ENCODE peak calls at places on chromosomes 16 and 17, in eight cellular contexts. Z is fibroblast of lung; S is CD8-positive, alpha-beta T cell; N is body of pancreas; L is A549; P is heart left ventricle; M is HL-60; U is cardiac fibroblast. I is an unnamed sample.

GRCh38 chr17:77444653-77445029 is 303.9 kb downstream of the SEC14L1 start:
- DNase-seq in Z (peak), U (peak), N (peak), P (peak), L (no peak), M (no peak), S (no peak), I (no peak)

GRCh38 chr16:90077757-90078593 is 844 bp upstream of the PRDM7 start:
- DNase-seq in S (peak), Z (peak), M (no peak), N (peak), L (peak), P (no peak), U (peak), I (no peak)

GRCh38 chr17:80214878-80215210 is 5.3 kb downstream of the SGSH start:
- DNase-seq in Z (no peak), U (no peak), N (no peak), M (no peak), P (no peak), L (no peak), S (no peak), I (no peak)

GRCh38 chr17:79382313-79382712 is 228.5 kb downstream of the RBFOX3 start:
- DNase-seq in N (no peak), Z (no peak), P (no peak), L (no peak), M (no peak), U (no peak), S (no peak), I (no peak)

GRCh38 chr16:30659507-30660423 is 1.5 kb downstream of the FBRS start:
- DNase-seq in M (peak), U (peak), S (peak), N (no peak), P (peak), Z (peak), L (no peak), I (no peak)

GRCh38 chr17:42521666-42522262 is 14.3 kb upstream of the NAGLU start:
- DNase-seq in U (no peak), P (no peak), L (no peak), N (no peak), Z (no peak), S (no peak), M (no peak), I (no peak)

GRCh38 chr16:81127051-81127450 is 30.9 kb upstream of the GCSH start:
- DNase-seq in U (peak), N (no peak), P (no peak), Z (peak), M (no peak), S (no peak), L (no peak), I (no peak)

GRCh38 chr17:78381601-78382168 is 3.2 kb downstream of the PGS1 start:
- DNase-seq in L (no peak), P (no peak), S (peak), M (peak), Z (peak), U (no peak), N (no peak), I (no peak)

GRCh38 chr17:43366809-43367587 is 31.8 kb upstream of the ARL4D start:
- DNase-seq in Z (peak), L (no peak), S (no peak), U (no peak), P (no peak), M (no peak), N (no peak), I (no peak)

GRCh38 chr17:21425321-21425720 is 49.2 kb downstream of the KCNJ12 start:
- DNase-seq in P (no peak), Z (no peak), S (no peak), L (no peak), N (no peak), M (no peak), U (no peak), I (no peak)

GRCh38 chr16:16033208-16033717 is 83.8 kb downstream of the ABCC1 start:
- DNase-seq in P (no peak), Z (no peak), L (no peak), S (peak), U (no peak), N (no peak), M (peak), I (no peak)

GRCh38 chr17:76458580-76459490 is 5.9 kb upstream of the UBE2O start:
- DNase-seq in S (no peak), M (peak), N (peak), P (peak), U (peak), L (peak), Z (peak), I (no peak)

GRCh38 chr16:52976539-52977167 is 76.0 kb downstream of the CHD9NB start:
- DNase-seq in Z (peak), L (peak), M (peak), U (peak), N (no peak), S (no peak), P (no peak), I (peak)

GRCh38 chr16:75120253-75120652 is 3.7 kb upstream of the LDHD start:
- DNase-seq in M (no peak), S (no peak), N (no peak), U (no peak), L (no peak), Z (no peak), P (no peak), I (no peak)

GRCh38 chr17:1762906-1763829 is 1.3 kb downstream of the SERPINF1 start:
- DNase-seq in L (peak), N (peak), U (peak), P (peak), S (no peak), M (no peak), Z (peak), I (no peak)
- H3K4me3 ChIP-seq in L (no peak), N (no peak), U (peak), P (peak), S (no peak), M (no peak), Z (peak), I (no peak)

GRCh38 chr16:2969545-2970521 is 685 bp downstream of the PAQR4 start:
- DNase-seq in S (peak), M (peak), U (peak), P (peak), Z (peak), L (peak), N (peak), I (no peak)
- TF ChIP-seq CTCF in S (no peak), M (peak), U (peak), P (peak), Z (peak), L (peak), N (peak), I (peak)

DNA sequence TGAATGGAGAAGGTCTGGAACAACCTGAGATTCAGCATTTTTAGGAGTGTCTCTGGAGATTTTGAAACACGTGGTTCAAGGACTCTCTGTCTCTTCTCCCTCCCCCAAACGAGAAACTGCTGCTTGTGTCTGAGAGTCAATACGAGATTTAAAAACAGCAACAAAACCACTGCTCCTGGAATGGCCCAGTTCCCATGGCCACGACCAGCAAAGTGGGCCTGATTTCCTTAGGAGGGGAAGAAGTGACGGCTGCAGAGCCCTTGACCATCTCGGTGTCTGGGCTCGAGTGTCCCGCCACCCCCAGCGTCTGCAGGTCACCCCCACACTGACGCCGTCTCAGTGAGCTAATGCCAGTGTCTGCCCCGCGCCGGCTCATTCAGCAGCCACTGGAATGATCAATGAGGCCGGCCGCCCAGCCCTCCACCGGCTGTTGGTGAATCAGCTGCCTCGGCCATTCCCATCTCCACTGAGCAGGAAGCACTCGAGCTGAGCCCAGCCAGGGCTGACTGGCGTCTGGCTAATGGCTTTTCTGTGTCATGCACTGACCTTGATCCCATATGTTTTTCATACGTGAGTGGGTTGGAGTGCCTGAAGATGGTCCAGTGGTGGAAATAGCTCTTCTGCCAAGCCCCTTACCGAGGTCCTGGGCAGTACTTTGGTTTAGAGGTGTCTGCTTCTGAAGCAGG is 151.8 kb downstream of the PITPNC1 start:
- DNase-seq in S (no peak), M (no peak), L (peak), U (peak), Z (peak), N (peak), P (peak), I (no peak)
- H3K4me3 ChIP-seq in S (no peak), M (no peak), L (no peak), U (peak), Z (peak), N (no peak), P (peak), I (no peak)

GRCh38 chr17:10875411-10875810 is 37.5 kb upstream of the PIRT start:
- DNase-seq in U (peak), N (no peak), M (no peak), Z (no peak), L (peak), P (no peak), S (no peak), I (peak)

GRCh38 chr17:10875984-10876555 is 38.2 kb upstream of the PIRT start:
- DNase-seq in S (no peak), N (peak), U (peak), P (no peak), Z (peak), M (peak), L (peak), I (peak)

GRCh38 chr17:10881959-10882358 is 44.1 kb upstream of the PIRT start:
- DNase-seq in N (no peak), Z (no peak), U (no peak), P (no peak), M (no peak), S (no peak), L (no peak), I (no peak)

GRCh38 chr17:10879110-10879509 is 41.2 kb upstream of the PIRT start:
- DNase-seq in P (no peak), Z (no peak), M (peak), N (peak), L (peak), U (peak), S (no peak), I (peak)
- TF ChIP-seq CTCF in P (peak), Z (no peak), M (no peak), N (no peak), L (peak), U (peak), S (no peak), I (peak)

GRCh38 chr17:7483238-7484066 is 714 bp upstream of the POLR2A start:
- DNase-seq in S (peak), P (peak), L (peak), M (peak), Z (peak), U (peak), N (peak), I (peak)

GRCh38 chr17:7490144-7490543 is 6.0 kb downstream of the POLR2A start:
- DNase-seq in S (no peak), M (no peak), U (no peak), Z (no peak), N (no peak), P (no peak), L (no peak), I (no peak)

GRCh38 chr17:7484964-7485377 is 805 bp downstream of the POLR2A start:
- DNase-seq in L (no peak), U (no peak), Z (no peak), S (no peak), M (no peak), N (no peak), P (no peak), I (no peak)

GRCh38 chr17:7484067-7484963 is at the start of gene POLR2A:
- DNase-seq in S (peak), U (peak), N (peak), Z (peak), M (peak), P (peak), L (peak), I (peak)

DNA sequence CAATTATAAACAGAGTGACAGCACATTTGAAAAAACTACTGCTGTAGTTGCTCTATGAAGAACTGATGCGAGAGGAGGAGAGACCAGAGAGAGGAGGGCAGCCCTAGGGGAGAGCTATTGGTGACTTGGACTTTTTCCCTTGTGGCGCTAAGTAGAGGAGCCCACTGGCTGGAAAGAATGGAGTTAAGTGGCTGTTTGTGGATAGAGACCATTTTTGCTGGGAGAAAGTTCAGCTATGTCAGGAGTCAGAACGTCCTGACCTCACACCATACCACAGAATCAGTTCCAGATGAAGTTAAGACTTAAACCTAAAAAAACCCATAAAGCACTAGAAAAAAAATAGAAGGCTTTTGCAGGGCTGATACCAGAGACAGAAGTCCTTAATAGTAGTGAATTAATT is 2.0 kb downstream of the POLR2A start:
- DNase-seq in N (no peak), U (no peak), M (no peak), Z (peak), P (no peak), L (no peak), S (no peak), I (no peak)
- H3K4me3 ChIP-seq in N (no peak), U (peak), M (peak), Z (peak), P (peak), L (peak), S (no peak), I (peak)

GRCh38 chr16:79769320-79770243 is 169.0 kb upstream of the MAF start:
- DNase-seq in S (no peak), Z (no peak), M (no peak), N (no peak), U (no peak), P (no peak), L (no peak), I (no peak)

GRCh38 chr16:79770244-79771064 is 169.9 kb upstream of the MAF start:
- DNase-seq in Z (peak), N (peak), M (peak), U (peak), L (peak), S (peak), P (peak), I (peak)

GRCh38 chr16:79768594-79768993 is 168.1 kb upstream of the MAF start:
- DNase-seq in S (no peak), M (no peak), Z (no peak), U (no peak), P (no peak), L (no peak), N (peak), I (no peak)

GRCh38 chr16:79764415-79765149 is 164.0 kb upstream of the MAF start:
- DNase-seq in S (no peak), P (no peak), N (no peak), U (no peak), M (no peak), L (no peak), Z (no peak), I (no peak)

DNA sequence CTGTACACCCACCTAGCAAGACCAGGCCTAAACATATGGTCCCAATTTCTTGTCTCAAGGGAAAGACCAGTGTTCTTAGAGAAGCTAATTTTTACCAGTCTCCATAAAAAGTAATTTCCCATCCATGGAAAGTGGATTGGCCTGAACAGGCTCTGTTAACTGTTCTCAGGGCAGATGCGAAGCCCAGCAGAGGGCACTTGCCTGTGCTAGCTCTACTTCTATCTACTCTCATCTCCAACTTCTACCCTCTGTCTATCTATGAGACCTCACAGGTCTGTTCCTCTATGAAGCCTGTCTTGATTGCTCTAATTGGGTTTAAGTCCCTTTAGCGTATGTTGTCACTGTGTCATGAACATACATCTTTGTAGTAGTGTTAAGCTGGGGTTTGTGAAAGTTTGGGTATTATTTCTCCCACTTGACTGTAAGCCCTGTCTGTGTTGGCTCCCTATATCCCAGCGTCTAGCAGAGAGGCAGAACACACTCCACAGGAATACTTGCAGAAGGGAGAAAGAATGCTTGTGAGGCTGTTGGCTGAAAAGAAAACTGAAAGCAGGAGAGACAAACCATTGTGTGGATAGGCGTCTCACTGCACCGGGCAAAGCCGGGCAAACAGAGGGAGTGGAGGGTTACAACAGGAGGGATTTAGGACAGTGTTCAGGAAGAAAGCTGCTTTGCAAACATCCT is 167.2 kb upstream of the MAF start:
- DNase-seq in L (peak), P (no peak), N (peak), U (peak), M (no peak), Z (peak), S (no peak), I (no peak)
- TF ChIP-seq CTCF in L (peak), P (peak), N (no peak), U (peak), M (no peak), Z (peak), S (no peak), I (peak)

DNA sequence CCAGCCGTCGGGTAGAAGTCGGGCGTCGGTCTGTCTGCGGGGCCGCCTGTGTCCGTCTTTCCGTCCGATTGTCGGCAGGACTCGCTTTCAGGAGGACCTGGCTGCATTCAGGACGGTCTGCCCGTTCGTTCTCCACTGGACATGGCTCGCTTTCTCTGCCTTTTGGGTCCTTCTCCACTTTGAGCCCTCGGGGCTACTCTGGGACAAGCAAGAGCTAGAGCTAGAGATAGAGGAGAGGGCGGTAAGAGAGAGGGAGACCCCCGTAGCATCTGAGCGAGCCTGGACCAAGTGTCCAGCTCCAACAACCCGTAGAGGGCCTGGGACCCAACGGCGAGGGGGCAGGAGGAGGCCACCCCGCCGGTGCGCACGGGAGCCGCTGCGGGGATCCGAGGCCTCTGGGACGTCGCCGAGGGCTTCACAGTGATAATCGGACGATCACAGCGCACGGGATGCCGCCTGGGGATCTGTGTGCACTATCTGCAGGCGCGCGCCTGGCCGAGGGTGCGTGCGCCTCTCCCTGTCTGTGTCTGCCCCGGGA is 4.5 kb downstream of the TBX4 start:
- DNase-seq in U (no peak), S (no peak), N (no peak), Z (no peak), M (no peak), L (no peak), P (no peak), I (no peak)
- H3K4me3 ChIP-seq in U (no peak), S (no peak), N (no peak), Z (peak), M (no peak), L (no peak), P (peak), I (no peak)